ENCODE peak calls at places on chromosomes 13 and 19, in ten cellular contexts. G is stomach, X is esophagus squamous epithelium, S is A549, B is heart left ventricle, D is tibial nerve, T is IMR-90, F is right lobe of liver, I is testis, Z is prostate gland. K is an unnamed sample. For H3K4me1, the result is how much of the 10 kb centered on the place peaks cover.

GRCh38 chr13:75079226-75079625 is 402.7 kb downstream of the TBC1D4 start:
- DNase-seq in X (no peak), T (peak), S (no peak), D (no peak), I (no peak), B (no peak), F (no peak), G (no peak), Z (no peak), K (no peak)

GRCh38 chr13:23159205-23159586 is 21.6 kb upstream of the SGCG start:
- DNase-seq in B (peak), X (no peak), G (no peak), Z (no peak), I (peak), S (peak), T (peak), F (no peak), D (no peak), K (no peak)

GRCh38 chr19:3443840-3444694 is 36.3 kb downstream of the SMIM24 start:
- DNase-seq in Z (no peak), B (peak), T (peak), G (no peak), D (no peak), I (peak), X (no peak), F (no peak), S (no peak), K (no peak)

GRCh38 chr19:11238041-11238440 is 1.4 kb upstream of the ANGPTL8 start:
- DNase-seq in G (no peak), T (no peak), I (no peak), D (no peak), B (no peak), Z (no peak), S (no peak), X (no peak), F (peak), K (no peak)

GRCh38 chr19:20423381-20424207 is 142.0 kb downstream of the ZNF737 start:
- DNase-seq in T (peak), X (no peak), D (peak), B (peak), G (peak), Z (peak), S (no peak), I (peak), F (peak), K (peak)

GRCh38 chr19:38285567-38285966 is 18.5 kb upstream of the C19orf33 start:
- DNase-seq in B (no peak), G (no peak), D (no peak), F (no peak), T (peak), Z (no peak), I (no peak), X (no peak), S (no peak), K (no peak)

GRCh38 chr13:47480121-47480520 is 521.0 kb downstream of the SUCLA2 start:
- DNase-seq in D (no peak), Z (no peak), B (no peak), F (no peak), X (no peak), G (no peak), S (no peak), T (peak), I (no peak), K (no peak)

GRCh38 chr13:47085346-47085745 is 188.5 kb upstream of the HTR2A start:
- DNase-seq in Z (no peak), I (no peak), F (no peak), G (no peak), D (no peak), B (no peak), X (no peak), T (peak), S (no peak), K (no peak)

GRCh38 chr13:27264181-27264580 is 6.4 kb upstream of the RASL11A start:
- DNase-seq in I (no peak), B (peak), S (no peak), T (peak), Z (no peak), G (no peak), F (no peak), D (no peak), X (no peak), K (no peak)

GRCh38 chr13:75825161-75825560 is 189.0 kb downstream of the LMO7 start:
- DNase-seq in D (no peak), F (no peak), B (no peak), T (no peak), I (no peak), Z (no peak), X (no peak), G (no peak), S (no peak), K (no peak)

GRCh38 chr13:76708138-76708537 is 178.1 kb downstream of the KCTD12 start:
- DNase-seq in F (no peak), S (no peak), Z (no peak), G (no peak), I (no peak), T (no peak), D (no peak), X (no peak), B (peak), K (no peak)

GRCh38 chr13:112819816-112820215 is 130.0 kb downstream of the ATP11A start:
- DNase-seq in I (no peak), X (no peak), T (no peak), G (peak), S (no peak), D (no peak), Z (no peak), F (no peak), B (no peak), K (no peak)

GRCh38 chr19:32421589-32422361 is 16.2 kb downstream of the DPY19L3 start:
- DNase-seq in X (no peak), T (no peak), Z (no peak), B (no peak), D (no peak), F (no peak), G (no peak), S (no peak), I (peak), K (no peak)

GRCh38 chr19:33514885-33515485 is 6.6 kb downstream of the PEPD start:
- DNase-seq in B (peak), Z (no peak), X (no peak), F (no peak), I (no peak), D (no peak), T (peak), G (no peak), S (no peak), K (peak)

GRCh38 chr13:91351980-91352379 is 4.5 kb downstream of the MIR17HG start:
- DNase-seq in S (no peak), F (no peak), G (no peak), D (no peak), I (no peak), B (no peak), Z (no peak), T (no peak), X (no peak), K (no peak)

GRCh38 chr13:24497742-24498141 is 14.8 kb downstream of the PARP4 start:
- DNase-seq in F (no peak), D (no peak), I (no peak), G (no peak), T (no peak), X (no peak), Z (no peak), S (no peak), B (no peak), K (no peak)

GRCh38 chr19:41887711-41888382 is 4.9 kb downstream of the ARHGEF1 start:
- DNase-seq in T (peak), Z (no peak), B (no peak), G (peak), F (peak), D (no peak), I (no peak), X (no peak), S (no peak), K (no peak)

GRCh38 chr19:55253264-55253663 is 5.6 kb downstream of the PPP6R1 start:
- DNase-seq in D (no peak), S (no peak), I (no peak), G (no peak), B (no peak), F (no peak), X (no peak), Z (no peak), T (no peak), K (no peak)
- H3K4me3 ChIP-seq in D (no peak), S (no peak), I (no peak), G (no peak), B (no peak), F (no peak), X (no peak), Z (no peak), T (no peak), K (no peak)

DNA sequence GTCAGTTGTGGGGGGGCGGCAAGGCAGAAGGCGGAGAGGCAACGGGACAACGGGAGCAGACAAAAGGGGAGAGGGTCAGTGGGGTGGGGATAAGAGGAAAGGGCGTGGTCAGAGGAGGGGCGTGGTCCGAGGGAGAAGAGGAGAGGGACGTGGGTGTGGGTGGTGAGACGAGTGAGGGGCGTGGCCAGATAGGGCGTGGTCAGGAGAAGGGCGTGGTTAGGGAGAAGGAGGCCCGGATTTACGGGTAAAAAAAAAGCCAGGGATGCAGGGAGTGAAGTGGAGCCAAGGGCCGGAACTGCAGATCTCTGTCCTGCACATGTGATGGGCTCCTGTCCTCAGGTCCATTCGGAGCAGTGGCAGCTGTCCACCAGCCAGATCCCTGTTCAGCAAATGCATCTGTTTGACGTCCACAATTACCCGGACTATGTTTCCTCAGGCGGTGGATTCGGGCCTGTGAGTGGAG is 21.5 kb downstream of the CPT1C start:
- DNase-seq in S (peak), G (no peak), F (no peak), B (peak), I (peak), Z (no peak), T (peak), X (no peak), D (no peak), K (peak)
- TF ChIP-seq POLR2A in S (no peak), G (no peak), F (no peak), B (peak), I (no peak), Z (no peak), T (no peak), X (no peak), D (no peak), K (no peak)

DNA sequence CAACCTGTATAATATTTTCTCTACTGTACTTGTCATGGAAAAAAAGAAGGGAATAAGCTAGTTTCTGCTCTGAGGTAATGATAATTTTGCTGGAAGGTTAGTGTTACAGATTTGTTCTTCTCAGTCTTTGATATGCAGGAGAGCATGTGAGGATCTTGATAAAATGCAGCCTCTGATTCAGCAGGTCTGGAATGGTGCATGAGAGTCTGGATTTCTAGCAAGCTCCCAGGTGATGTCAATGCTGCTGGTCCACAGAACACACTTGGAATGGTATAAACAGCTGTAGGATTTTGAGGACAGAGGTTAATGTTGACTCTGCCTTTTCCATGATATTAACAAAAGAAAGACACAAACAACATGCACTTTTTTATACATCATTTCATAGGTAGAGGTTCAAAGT is 173.6 kb downstream of the NDFIP2 start:
- DNase-seq in D (no peak), T (no peak), Z (no peak), B (no peak), F (no peak), S (no peak), G (no peak), X (no peak), I (no peak), K (no peak)
- H3K4me1 ChIP-seq in D (under half), T (under half), Z (under half), B (under half), F (under half), S (under half), G (under half), X (under half), I (under half), K (under half)

DNA sequence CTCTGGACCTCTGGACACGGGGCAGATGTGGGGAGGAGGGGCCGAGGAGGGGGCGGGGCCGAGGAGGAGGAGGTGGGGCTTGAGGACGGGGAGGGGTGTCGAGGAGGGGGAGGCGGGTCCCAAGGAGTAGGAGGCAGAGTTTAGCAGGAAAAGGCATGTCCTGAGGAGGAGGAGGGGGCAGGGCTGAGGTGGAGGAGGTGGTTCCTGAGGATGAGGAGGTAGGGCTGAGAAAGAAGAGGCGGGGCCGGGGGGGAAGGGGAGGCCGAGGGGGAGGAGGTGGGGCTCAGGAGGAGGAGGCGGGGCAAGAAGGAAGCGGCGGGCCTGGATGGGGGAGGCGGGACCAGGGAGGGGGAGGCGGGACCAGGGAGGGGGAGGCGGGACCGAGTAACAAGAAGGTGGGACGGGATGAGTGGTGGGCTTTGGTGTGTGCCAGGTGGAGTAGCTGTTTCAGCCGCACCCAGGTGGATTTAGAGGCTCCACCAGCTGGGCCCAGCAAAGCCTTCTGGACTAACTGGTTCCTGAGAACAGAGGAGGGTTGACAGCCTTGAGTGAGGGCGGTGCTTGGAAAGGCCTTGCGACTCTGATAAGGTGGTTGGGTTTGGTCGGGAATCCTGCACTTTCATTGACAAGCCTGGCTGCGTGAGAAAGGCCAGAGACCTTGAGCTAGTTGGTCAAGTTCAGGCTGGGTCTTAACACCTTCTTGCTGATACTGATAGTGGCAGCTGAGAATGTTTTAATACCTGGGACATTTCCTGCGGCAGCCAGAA is 7.7 kb downstream of the TECR start:
- DNase-seq in B (peak), I (peak), Z (peak), F (peak), T (no peak), X (no peak), D (no peak), G (peak), S (peak), K (no peak)
- H3K4me3 ChIP-seq in B (no peak), I (peak), Z (no peak), F (no peak), T (no peak), X (no peak), D (peak), G (peak), S (no peak), K (no peak)

DNA sequence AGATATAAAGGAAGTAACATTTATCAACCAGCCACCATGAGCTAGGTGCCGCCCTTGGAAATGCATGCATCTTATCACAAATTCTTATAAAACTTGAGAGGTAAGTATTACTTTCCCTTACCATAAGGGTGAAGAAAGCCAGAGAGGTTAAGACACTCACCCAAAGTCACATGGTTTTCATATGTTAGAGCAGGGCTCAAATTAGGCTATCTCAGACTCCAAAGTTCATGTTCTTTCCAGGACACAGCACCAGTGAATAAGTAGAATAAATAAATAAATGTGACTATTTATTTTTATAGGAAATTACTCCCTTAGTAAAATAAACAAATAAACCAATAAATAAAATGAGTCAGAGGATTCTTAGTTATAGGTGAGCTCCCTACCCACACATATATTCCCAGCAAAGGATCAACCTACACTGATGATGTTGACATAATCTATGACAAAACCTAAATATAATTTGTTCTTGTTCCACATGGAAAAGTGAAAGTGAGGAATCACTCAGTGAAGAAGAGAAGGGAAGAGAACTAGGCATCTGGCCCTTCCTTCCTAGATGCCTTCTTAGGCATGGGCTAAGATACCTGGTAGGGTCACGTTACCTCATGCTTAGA is 27.2 kb downstream of the SPRY2 start:
- DNase-seq in Z (no peak), X (no peak), F (no peak), T (peak), S (no peak), I (no peak), D (no peak), G (no peak), B (no peak), K (no peak)
- TF ChIP-seq POLR2A in Z (no peak), X (no peak), F (no peak), T (no peak), S (no peak), I (no peak), D (no peak), G (no peak), B (no peak), K (no peak)

DNA sequence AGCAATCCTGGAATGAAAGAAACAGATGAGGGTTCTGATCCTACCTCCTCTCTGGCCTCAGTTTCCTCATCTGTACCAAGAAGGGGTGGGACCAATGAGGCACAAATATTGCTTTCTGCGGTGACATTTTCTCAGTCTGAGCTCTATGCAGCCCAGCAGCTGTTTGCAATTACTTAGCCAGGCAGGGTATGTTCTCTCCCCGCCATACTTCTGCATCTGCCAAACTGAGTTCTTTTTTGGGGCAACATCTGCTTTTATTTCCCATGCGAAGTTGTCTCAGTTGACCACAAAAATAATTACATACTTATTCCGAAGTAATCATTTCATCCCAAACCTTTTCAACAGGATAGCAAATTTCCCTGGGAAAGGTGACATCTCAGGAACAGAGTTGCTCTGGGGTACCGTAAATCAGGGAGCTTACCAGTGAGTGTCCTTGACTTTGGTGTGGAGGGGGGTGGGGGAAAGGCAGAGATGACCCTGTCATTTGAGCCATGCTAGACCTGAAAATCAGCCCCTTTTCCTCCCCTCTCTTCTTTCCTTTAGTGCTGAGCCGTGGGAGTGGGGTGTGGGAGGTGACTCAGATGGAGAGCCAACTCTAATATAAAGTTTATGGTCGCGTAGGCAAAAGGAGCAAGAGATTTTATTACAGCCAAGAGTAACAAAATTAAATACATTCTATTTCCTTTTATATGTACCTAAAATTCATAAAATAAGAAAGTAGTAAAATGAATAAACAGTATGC is 165.7 kb upstream of the KL start:
- DNase-seq in F (no peak), X (no peak), B (no peak), I (no peak), Z (no peak), T (no peak), D (no peak), S (no peak), G (no peak), K (no peak)
- H3K4me1 ChIP-seq in F (under half), X (under half), B (under half), I (under half), Z (under half), T (under half), D (under half), S (under half), G (under half), K (under half)

GRCh38 chr19:1001538-1002166 is 1.4 kb downstream of the GRIN3B start:
- DNase-seq in G (peak), X (no peak), T (no peak), S (no peak), I (peak), B (no peak), F (no peak), D (no peak), Z (no peak), K (no peak)

GRCh38 chr19:1000095-1000494 is at the start of gene GRIN3B:
- DNase-seq in T (peak), X (no peak), Z (peak), B (no peak), D (no peak), S (peak), I (peak), F (no peak), G (peak), K (no peak)

GRCh38 chr19:999379-999719 is 870 bp upstream of the GRIN3B start:
- DNase-seq in B (no peak), I (no peak), X (no peak), F (no peak), Z (no peak), S (no peak), G (no peak), D (no peak), T (no peak), K (no peak)

GRCh38 chr19:1002600-1002999 is 2.4 kb downstream of the GRIN3B start:
- DNase-seq in D (no peak), T (no peak), B (no peak), F (no peak), G (no peak), X (no peak), S (no peak), Z (no peak), I (no peak), K (no peak)

GRCh38 chr19:1000591-1001537 is 645 bp downstream of the GRIN3B start:
- DNase-seq in T (no peak), G (no peak), Z (no peak), B (no peak), I (no peak), S (peak), X (no peak), F (no peak), D (no peak), K (no peak)
- H3K4me3 ChIP-seq in T (peak), G (peak), Z (no peak), B (peak), I (no peak), S (peak), X (no peak), F (no peak), D (peak), K (no peak)

DNA sequence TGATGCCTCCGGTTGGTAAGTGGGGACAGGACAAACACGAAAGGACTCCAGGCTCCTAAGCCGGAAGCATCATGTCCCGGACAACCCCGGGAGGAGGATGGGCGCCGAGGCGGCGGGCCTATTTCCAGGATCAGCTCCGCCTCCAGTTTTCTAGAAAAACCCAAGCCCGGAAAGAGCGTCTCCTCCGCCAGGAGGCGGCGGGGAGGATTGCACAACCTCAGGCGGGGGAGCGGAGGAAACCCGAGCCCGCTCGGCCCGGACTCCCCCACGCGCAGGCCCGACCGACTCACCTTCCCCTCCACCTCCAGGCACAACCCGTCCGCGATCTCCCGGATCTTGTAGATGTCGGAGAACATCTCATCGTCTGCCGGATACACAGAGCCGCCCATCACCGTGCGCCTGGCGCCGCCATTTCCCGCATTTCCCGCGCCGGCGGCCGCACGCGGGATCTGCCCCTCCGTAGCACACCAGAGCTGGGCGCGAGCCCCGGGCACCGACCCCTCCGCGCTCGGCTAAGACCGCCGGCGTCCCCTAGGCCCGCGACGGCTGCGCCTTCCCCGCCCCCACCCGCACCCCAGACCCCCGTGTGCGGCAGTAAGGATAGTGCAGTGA is 455 bp downstream of the TPT1 start:
- DNase-seq in F (peak), B (peak), Z (peak), I (peak), D (peak), G (peak), X (peak), T (peak), S (peak), K (peak)
- TF ChIP-seq POLR2A in F (no peak), B (peak), Z (peak), I (peak), D (peak), G (no peak), X (peak), T (peak), S (peak), K (no peak)

GRCh38 chr13:39581177-39581576 is 21.8 kb downstream of the LHFPL6 start:
- DNase-seq in X (no peak), G (no peak), B (no peak), D (no peak), S (no peak), T (no peak), F (no peak), I (no peak), Z (no peak), K (no peak)
- H3K4me1 ChIP-seq in X (under half), G (under half), B (under half), D (under half), S (under half), T (under half), F (under half), I (under half), Z (under half), K (under half)